ENCODE peak calls at places on chromosomes 3 and 15, in four cellular contexts. W is left lung, G is AG04450, Y is stomach. C is an unnamed sample.
A peak's percentile ranks its signal among the peaks of the same experiment; 100 is the strongest.

GRCh38 chr3:41682996-41683395 is 278.9 kb downstream of the ULK4 start:
- DNase-seq in G (peak; percentile 32), W (no peak), Y (no peak), C (no peak)

GRCh38 chr15:63041982-63042878 is at the start of gene TPM1:
- DNase-seq in Y (peak; percentile 64), G (peak; percentile 77), W (peak; percentile 86), C (no peak)

GRCh38 chr3:108833616-108834015 is 11.0 kb downstream of the TRAT1 start:
- DNase-seq in Y (no peak), W (no peak), G (no peak), C (no peak)

GRCh38 chr3:56864090-56864489 is 62.3 kb upstream of the ARHGEF3 start:
- DNase-seq in G (no peak), W (no peak), Y (no peak), C (no peak)

GRCh38 chr3:139561959-139562676 is 22.6 kb upstream of the RBP1 start:
- DNase-seq in Y (no peak), W (no peak), G (peak; percentile 8), C (no peak)

GRCh38 chr3:28544236-28544635 is 195.6 kb upstream of the AZI2 start:
- DNase-seq in Y (no peak), G (no peak), W (no peak), C (no peak)

GRCh38 chr15:73051811-73052678 is at the start of gene NEO1:
- DNase-seq in Y (peak; percentile 89), G (no peak), W (peak; percentile 89), C (peak; percentile 82)

GRCh38 chr3:47583320-47584075 is 4.8 kb upstream of the CSPG5 start:
- DNase-seq in G (no peak), Y (no peak), W (no peak), C (no peak)

GRCh38 chr3:158936530-158937113 is 134.8 kb downstream of the MFSD1 start:
- DNase-seq in G (no peak), W (no peak), Y (no peak), C (no peak)

GRCh38 chr15:65304393-65305143 is at the start of gene RNU5B-1:
- DNase-seq in Y (peak; percentile 73), W (no peak), G (peak; percentile 95), C (peak; percentile 51)

GRCh38 chr3:52670621-52671521 is 14.8 kb downstream of the PBRM1 start:
- DNase-seq in Y (no peak), W (no peak), G (peak; percentile 99), C (peak; percentile 20)

GRCh38 chr15:31412824-31413223 is 86.2 kb downstream of the KLF13 start:
- DNase-seq in G (no peak), Y (no peak), W (no peak), C (no peak)

GRCh38 chr15:75904241-75904631 is 558 bp downstream of the FBXO22 start:
- DNase-seq in Y (peak; percentile 29), W (peak; percentile 79), G (no peak), C (no peak)

GRCh38 chr3:73004316-73004715 is 7.7 kb downstream of the PPP4R2 start:
- DNase-seq in W (no peak), Y (no peak), G (no peak), C (no peak)

GRCh38 chr3:107641572-107642307 is 119.0 kb downstream of the BBX start:
- DNase-seq in Y (no peak), G (no peak), W (no peak), C (no peak)

GRCh38 chr3:52986049-52986448 is 59.8 kb downstream of the SFMBT1 start:
- DNase-seq in W (no peak), G (no peak), Y (no peak), C (no peak)

GRCh38 chr15:69577397-69577796 is 124.8 kb downstream of the RPLP1 start:
- DNase-seq in Y (no peak), W (no peak), G (no peak), C (no peak)

GRCh38 chr15:69576035-69576526 is 123.5 kb downstream of the RPLP1 start:
- DNase-seq in G (no peak), Y (peak; percentile 74), W (peak; percentile 89), C (peak; percentile 32)

GRCh38 chr15:69578252-69578651 is 125.6 kb downstream of the RPLP1 start:
- DNase-seq in G (no peak), Y (no peak), W (no peak), C (no peak)

GRCh38 chr15:69575387-69575786 is 122.8 kb downstream of the RPLP1 start:
- DNase-seq in Y (no peak), G (no peak), W (no peak), C (no peak)

DNA sequence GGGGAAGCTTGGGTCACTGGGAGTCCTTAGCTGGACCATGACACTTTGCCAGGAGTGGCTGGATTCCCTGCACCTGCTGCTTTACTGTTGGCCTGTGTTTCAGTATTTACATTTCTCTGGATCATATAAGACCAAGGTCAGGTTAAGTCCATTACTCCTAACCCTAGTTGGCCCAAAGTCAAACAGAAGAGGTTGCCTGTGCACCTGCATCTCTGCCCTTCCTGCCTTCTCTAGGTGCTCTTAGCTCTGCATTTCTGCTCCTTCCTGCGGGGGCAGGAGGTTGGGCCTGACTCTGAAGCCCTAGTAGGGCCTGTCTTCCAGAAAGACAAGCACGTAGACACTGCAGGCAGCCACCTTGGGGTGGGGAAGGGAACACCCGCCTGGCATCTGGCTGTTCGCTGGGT is 124.3 kb downstream of the RPLP1 start:
- DNase-seq in G (no peak), W (no peak), Y (peak; percentile 77), C (no peak)
- H3K4me3 ChIP-seq in G (no peak overlapping the region), W (no peak overlapping the region), Y (no peak overlapping the region), C (no peak overlapping the region)

GRCh38 chr3:192904632-192905289 is 12.9 kb downstream of the MB21D2 start:
- DNase-seq in Y (no peak), G (no peak), W (no peak), C (no peak)
- H3K4me3 ChIP-seq in Y (no peak overlapping the region), G (no peak overlapping the region), W (no peak overlapping the region), C (no peak overlapping the region)

GRCh38 chr15:37743826-37744225 is 190.6 kb upstream of the TMCO5A start:
- DNase-seq in G (no peak), W (no peak), Y (no peak), C (no peak)

GRCh38 chr15:37744521-37744920 is 189.9 kb upstream of the TMCO5A start:
- DNase-seq in Y (no peak), W (no peak), G (no peak), C (no peak)

GRCh38 chr15:37740623-37741141 is 193.8 kb upstream of the TMCO5A start:
- DNase-seq in W (no peak), Y (no peak), G (no peak), C (no peak)
- H3K4me3 ChIP-seq in W (no peak overlapping the region), Y (no peak overlapping the region), G (no peak overlapping the region), C (no peak overlapping the region)

GRCh38 chr15:29922191-29922590 is 99.9 kb upstream of the TJP1 start:
- DNase-seq in W (no peak), G (no peak), Y (no peak), C (no peak)

GRCh38 chr15:29924750-29925149 is 102.5 kb upstream of the TJP1 start:
- DNase-seq in G (peak; percentile 57), Y (no peak), W (no peak), C (no peak)

GRCh38 chr15:29921130-29921601 is 98.9 kb upstream of the TJP1 start:
- DNase-seq in Y (no peak), W (no peak), G (no peak), C (no peak)

GRCh38 chr15:29926083-29926388 is 103.8 kb upstream of the TJP1 start:
- DNase-seq in Y (no peak), W (no peak), G (no peak), C (no peak)

DNA sequence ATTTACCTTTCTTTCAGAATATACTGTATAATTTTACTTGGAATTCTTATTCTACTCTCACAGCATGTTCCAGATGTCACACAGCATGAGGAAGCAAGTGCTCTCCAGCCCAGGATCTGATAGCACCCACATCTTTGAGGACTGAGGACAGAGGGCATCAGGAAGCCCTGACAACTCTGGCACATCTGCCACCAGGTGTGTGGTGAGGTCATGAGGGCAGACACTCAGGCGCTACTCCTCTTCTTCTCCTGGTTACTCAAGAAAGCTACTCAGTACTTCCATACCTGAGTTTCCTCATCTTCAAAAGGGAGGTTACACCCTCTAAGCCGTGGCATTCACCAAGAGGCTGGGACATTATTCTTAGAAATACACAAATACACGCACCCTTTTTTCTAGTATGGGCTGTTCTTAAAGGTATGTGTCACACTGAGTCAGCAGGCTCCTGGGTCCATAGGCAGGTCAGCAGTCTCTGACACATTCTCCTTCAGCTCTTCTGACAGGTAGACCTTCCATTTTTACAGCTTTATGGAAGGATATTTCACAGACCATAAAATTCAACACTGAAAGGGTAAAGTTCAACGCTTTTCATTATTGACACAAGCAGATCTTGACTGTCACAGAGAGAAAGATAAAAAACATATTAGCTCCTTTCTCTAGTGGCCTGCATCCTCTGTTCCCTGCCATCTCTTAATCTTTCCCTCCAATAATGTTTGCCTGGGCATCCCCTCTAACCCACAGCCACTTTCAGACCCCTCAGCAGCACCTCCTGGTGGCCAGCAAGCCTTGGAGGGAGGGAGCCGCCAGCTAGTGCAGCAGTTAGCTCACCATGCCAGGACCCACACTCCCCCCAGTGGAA is 103.2 kb upstream of the TJP1 start:
- DNase-seq in G (peak; percentile 44), Y (peak; percentile 38), W (no peak), C (no peak)
- H3K4me3 ChIP-seq in G (no peak overlapping the region), Y (no peak overlapping the region), W (no peak overlapping the region), C (no peak overlapping the region)

GRCh38 chr3:33791477-33792166 is 6.8 kb upstream of the PDCD6IP start:
- DNase-seq in W (no peak), G (no peak), Y (no peak), C (no peak)

GRCh38 chr3:33789183-33789954 is 9.1 kb upstream of the PDCD6IP start:
- DNase-seq in Y (no peak), W (no peak), G (no peak), C (no peak)

GRCh38 chr3:33786565-33787327 is 11.7 kb upstream of the PDCD6IP start:
- DNase-seq in W (no peak), Y (no peak), G (no peak), C (no peak)

GRCh38 chr3:33790091-33790490 is 8.3 kb upstream of the PDCD6IP start:
- DNase-seq in Y (no peak), G (no peak), W (no peak), C (no peak)

DNA sequence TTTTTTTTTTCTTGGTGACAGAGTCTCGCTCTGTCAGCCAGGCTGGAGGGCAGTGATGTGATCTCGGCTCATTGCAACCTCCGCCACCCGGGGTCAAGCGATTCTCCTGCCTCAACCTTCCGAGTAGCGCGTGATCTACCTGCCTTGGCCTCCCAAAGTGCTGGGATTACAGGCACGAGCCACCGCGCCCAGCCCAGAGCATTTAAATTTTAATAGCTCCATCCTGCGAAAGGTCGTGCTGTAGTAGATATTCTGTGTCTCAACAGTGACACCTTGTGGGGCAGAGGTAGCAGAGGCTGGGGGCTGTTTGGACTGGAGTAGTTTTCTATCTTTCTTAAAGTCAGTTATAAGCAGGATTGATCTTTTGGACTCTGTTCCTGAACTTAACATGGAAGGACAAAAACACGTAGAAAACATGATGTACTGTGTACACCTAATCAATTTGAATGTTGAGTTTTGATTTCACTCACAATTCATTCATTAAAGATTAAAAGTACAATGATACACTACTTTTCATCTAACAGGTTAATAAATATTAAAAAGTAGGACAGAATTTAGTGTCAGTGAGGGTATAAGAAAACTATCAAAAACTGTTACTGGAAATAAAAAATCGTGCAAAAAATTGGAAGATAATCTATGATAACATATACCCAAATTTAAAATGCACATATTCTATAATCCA is 11.0 kb upstream of the PDCD6IP start:
- DNase-seq in W (peak; percentile 34), Y (peak; percentile 61), G (peak; percentile 32), C (peak; percentile 17)
- H3K4me3 ChIP-seq in W (no peak overlapping the region), Y (peak overlapping the region; percentile 34), G (peak overlapping the region; percentile 49), C (no peak overlapping the region)

C was measured in effector memory CD4-positive, alpha-beta T cell.